ENCODE peak calls at places on chromosomes 6 and 20, in nine cellular contexts. One of them, this sample, is unnamed.
A peak's percentile ranks its signal among the peaks of the same experiment; 100 is the strongest.

GRCh38 chr6:70375166-70375565 is 38.1 kb upstream of the FAM135A start:
- DNase-seq in bronchial epithelial cell: peak; percentile 87
- DNase-seq in NCI-H1105 treated with DMSO at 0.1 percent for 48 hours: no peak
- DNase-seq in T1000: no peak
- DNase-seq in RCC 7860: peak; percentile 68
- DNase-seq in cardiac muscle cell: no peak
- DNase-seq in stomach: no peak
- DNase-seq in Daoy: peak; percentile 31
- DNase-seq in central memory CD4-positive, alpha-beta T cell: no peak
- DNase-seq in this sample: peak; percentile 46

GRCh38 chr20:40688129-40689099 is 622 bp downstream of the MAFB start:
- DNase-seq in bronchial epithelial cell: no peak
- DNase-seq in NCI-H1105 treated with DMSO at 0.1 percent for 48 hours: peak; percentile 44
- DNase-seq in T1000: peak; percentile 62
- DNase-seq in RCC 7860: no peak
- DNase-seq in cardiac muscle cell: no peak
- DNase-seq in stomach: no peak
- DNase-seq in Daoy: peak; percentile 37
- DNase-seq in central memory CD4-positive, alpha-beta T cell: no peak
- DNase-seq in this sample: no peak

GRCh38 chr6:133837801-133838349 is 51.0 kb upstream of the TCF21 start:
- DNase-seq in bronchial epithelial cell: peak; percentile 55
- DNase-seq in NCI-H1105 treated with DMSO at 0.1 percent for 48 hours: peak; percentile 82
- DNase-seq in T1000: no peak
- DNase-seq in RCC 7860: no peak
- DNase-seq in cardiac muscle cell: peak; percentile 69
- DNase-seq in stomach: peak; percentile 77
- DNase-seq in Daoy: peak; percentile 77
- DNase-seq in central memory CD4-positive, alpha-beta T cell: peak; percentile 34
- DNase-seq in this sample: peak; percentile 34

GRCh38 chr20:52190437-52191131 is 995 bp downstream of the ZFP64 start:
- DNase-seq in bronchial epithelial cell: peak; percentile 54
- DNase-seq in NCI-H1105 treated with DMSO at 0.1 percent for 48 hours: peak; percentile 40
- DNase-seq in T1000: peak; percentile 16
- DNase-seq in RCC 7860: no peak
- DNase-seq in cardiac muscle cell: peak; percentile 62
- DNase-seq in stomach: peak; percentile 34
- DNase-seq in Daoy: peak; percentile 35
- DNase-seq in central memory CD4-positive, alpha-beta T cell: peak; percentile 15
- DNase-seq in this sample: peak; percentile 63

GRCh38 chr6:43699564-43700186 is 12.1 kb upstream of the MRPS18A start:
- DNase-seq in bronchial epithelial cell: peak; percentile 83
- DNase-seq in NCI-H1105 treated with DMSO at 0.1 percent for 48 hours: no peak
- DNase-seq in T1000: peak; percentile 28
- DNase-seq in RCC 7860: no peak
- DNase-seq in cardiac muscle cell: no peak
- DNase-seq in stomach: peak; percentile 74
- DNase-seq in Daoy: peak; percentile 73
- DNase-seq in central memory CD4-positive, alpha-beta T cell: no peak
- DNase-seq in this sample: peak; percentile 8

GRCh38 chr20:38270869-38271608 is 10.5 kb upstream of the KIAA1755 start:
- DNase-seq in bronchial epithelial cell: peak; percentile 87
- DNase-seq in NCI-H1105 treated with DMSO at 0.1 percent for 48 hours: no peak
- DNase-seq in T1000: peak; percentile 62
- DNase-seq in RCC 7860: peak; percentile 65
- DNase-seq in cardiac muscle cell: no peak
- DNase-seq in stomach: no peak
- DNase-seq in Daoy: peak; percentile 92
- DNase-seq in central memory CD4-positive, alpha-beta T cell: no peak
- DNase-seq in this sample: peak; percentile 29

GRCh38 chr20:24033151-24033550 is 44.6 kb upstream of the GGTLC1 start:
- DNase-seq in bronchial epithelial cell: no peak
- DNase-seq in NCI-H1105 treated with DMSO at 0.1 percent for 48 hours: no peak
- DNase-seq in T1000: no peak
- DNase-seq in RCC 7860: no peak
- DNase-seq in cardiac muscle cell: no peak
- DNase-seq in stomach: no peak
- DNase-seq in Daoy: no peak
- DNase-seq in central memory CD4-positive, alpha-beta T cell: no peak
- DNase-seq in this sample: no peak

GRCh38 chr20:23700931-23701330 is 12.1 kb upstream of the CST4 start:
- DNase-seq in bronchial epithelial cell: no peak
- DNase-seq in NCI-H1105 treated with DMSO at 0.1 percent for 48 hours: no peak
- DNase-seq in T1000: no peak
- DNase-seq in RCC 7860: no peak
- DNase-seq in cardiac muscle cell: no peak
- DNase-seq in stomach: no peak
- DNase-seq in Daoy: no peak
- DNase-seq in central memory CD4-positive, alpha-beta T cell: no peak
- DNase-seq in this sample: no peak

GRCh38 chr6:32972353-32973143 is 4.2 kb downstream of the BRD2 start:
- DNase-seq in bronchial epithelial cell: no peak
- DNase-seq in NCI-H1105 treated with DMSO at 0.1 percent for 48 hours: peak; percentile 77
- DNase-seq in T1000: no peak
- DNase-seq in RCC 7860: no peak
- DNase-seq in cardiac muscle cell: peak; percentile 36
- DNase-seq in stomach: no peak
- DNase-seq in Daoy: peak; percentile 44
- DNase-seq in central memory CD4-positive, alpha-beta T cell: peak; percentile 59
- DNase-seq in this sample: no peak